ENCODE peak calls at places on chromosomes 12 and 14, in five cellular contexts. R is cardiac fibroblast, I is SK-N-SH, S is endothelial cell, M is AG10803. Z is an unnamed sample.

GRCh38 chr12:26701604-26702215 is 131.3 kb downstream of the ITPR2 start:
- DNase-seq in S (no peak), I (peak; percentile 19), M (peak; percentile 66), R (peak; percentile 73), Z (no peak)

GRCh38 chr12:123829561-123829960 is 67.5 kb downstream of the DNAH10 start:
- DNase-seq in S (no peak), R (no peak), M (no peak), I (no peak), Z (no peak)

GRCh38 chr14:104171948-104172347 is 33.6 kb downstream of the KIF26A start:
- DNase-seq in R (no peak), M (no peak), I (no peak), S (no peak), Z (no peak)

GRCh38 chr14:87049886-87050820 is 942.8 kb downstream of the GALC start:
- DNase-seq in M (peak; percentile 39), S (peak; percentile 64), R (peak; percentile 19), I (peak; percentile 14), Z (peak; percentile 69)

GRCh38 chr12:65300679-65301349 is 22.3 kb downstream of the MSRB3 start:
- DNase-seq in S (peak; percentile 40), I (no peak), M (peak; percentile 13), R (no peak), Z (peak; percentile 69)

GRCh38 chr14:61355892-61356325 is 34.5 kb downstream of the PRKCH start:
- DNase-seq in M (peak; percentile 17), S (peak; percentile 60), R (peak; percentile 88), I (no peak), Z (peak; percentile 85)

GRCh38 chr14:20460458-20461229 is 590 bp downstream of the PIP4P1 start:
- DNase-seq in I (no peak), M (no peak), S (no peak), R (no peak), Z (peak; percentile 63)

GRCh38 chr12:22268973-22269372 is 65.5 kb downstream of the ST8SIA1 start:
- DNase-seq in S (no peak), M (peak; percentile 29), R (peak; percentile 33), I (no peak), Z (no peak)

GRCh38 chr14:89378119-89378518 is 38.9 kb downstream of the FOXN3 start:
- DNase-seq in M (no peak), R (no peak), S (no peak), I (no peak), Z (no peak)

GRCh38 chr12:20274008-20274407 is 94.3 kb upstream of the PDE3A start:
- DNase-seq in I (no peak), R (no peak), S (no peak), M (no peak), Z (no peak)

GRCh38 chr14:93720981-93721483 is 67.3 kb downstream of the PRIMA1 start:
- DNase-seq in I (no peak), R (no peak), S (no peak), M (no peak), Z (no peak)

GRCh38 chr14:30657606-30658163 is 35.6 kb downstream of the SCFD1 start:
- DNase-seq in S (no peak), M (peak; percentile 11), I (no peak), R (peak; percentile 25), Z (no peak)

GRCh38 chr12:31118347-31118830 is 44.7 kb downstream of the DDX11 start:
- DNase-seq in I (peak; percentile 72), S (no peak), R (peak; percentile 2), M (no peak), Z (no peak)

GRCh38 chr12:104670439-104671406 is 214.0 kb downstream of the CHST11 start:
- DNase-seq in I (no peak), R (no peak), M (no peak), S (no peak), Z (peak; percentile 29)

GRCh38 chr12:91406920-91407341 is 224.3 kb upstream of the DCN start:
- DNase-seq in R (peak; percentile 5), I (no peak), S (no peak), M (peak; percentile 1), Z (peak; percentile 77)

GRCh38 chr14:77674931-77675330 is 32.9 kb downstream of the ALKBH1 start:
- DNase-seq in S (no peak), I (no peak), R (no peak), M (no peak), Z (no peak)

GRCh38 chr12:93011100-93011499 is 82.0 kb upstream of the EEA1 start:
- DNase-seq in R (no peak), I (no peak), S (no peak), M (no peak), Z (peak; percentile 69)

GRCh38 chr14:75182820-75183219 is 6.4 kb upstream of the TMED10 start:
- DNase-seq in S (no peak), R (peak; percentile 92), I (no peak), M (peak; percentile 87), Z (no peak)

GRCh38 chr14:25006961-25007795 is 42.8 kb downstream of the STXBP6 start:
- DNase-seq in M (peak; percentile 91), R (peak; percentile 89), I (no peak), S (no peak), Z (peak; percentile 37)

GRCh38 chr12:55957106-55957859 is 8.6 kb downstream of the PMEL start:
- DNase-seq in R (no peak), I (no peak), M (no peak), S (no peak), Z (peak; percentile 53)

GRCh38 chr12:124746649-124747425 is 116.8 kb downstream of the SCARB1 start:
- DNase-seq in R (no peak), M (no peak), I (no peak), S (no peak), Z (peak; percentile 22)

GRCh38 chr12:131159660-131160059 is 206.0 kb downstream of the ADGRD1 start:
- DNase-seq in M (no peak), R (no peak), S (no peak), I (no peak), Z (no peak)

GRCh38 chr12:108668532-108668931 is 34.8 kb upstream of the SELPLG start:
- DNase-seq in I (no peak), M (peak; percentile 66), R (peak; percentile 64), S (no peak), Z (no peak)

GRCh38 chr14:93941293-93941910 is 14.3 kb downstream of the FAM181A start:
- DNase-seq in S (no peak), M (peak; percentile 22), R (peak; percentile 53), I (no peak), Z (peak; percentile 54)

GRCh38 chr14:68662395-68662794 is 130.5 kb downstream of the ZFP36L1 start:
- DNase-seq in I (no peak), S (no peak), M (peak; percentile 48), R (no peak), Z (no peak)

GRCh38 chr14:104152686-104153398 is 14.5 kb downstream of the KIF26A start:
- DNase-seq in I (no peak), M (no peak), S (no peak), R (no peak), Z (no peak)

GRCh38 chr12:44053550-44054243 is 217.8 kb downstream of the TMEM117 start:
- DNase-seq in S (no peak), R (peak; percentile 93), I (no peak), M (peak; percentile 71), Z (no peak)

GRCh38 chr12:54725233-54725843 is 77.2 kb upstream of the DCD start:
- DNase-seq in I (no peak), S (peak; percentile 46), R (peak; percentile 30), M (peak; percentile 6), Z (peak; percentile 23)

DNA sequence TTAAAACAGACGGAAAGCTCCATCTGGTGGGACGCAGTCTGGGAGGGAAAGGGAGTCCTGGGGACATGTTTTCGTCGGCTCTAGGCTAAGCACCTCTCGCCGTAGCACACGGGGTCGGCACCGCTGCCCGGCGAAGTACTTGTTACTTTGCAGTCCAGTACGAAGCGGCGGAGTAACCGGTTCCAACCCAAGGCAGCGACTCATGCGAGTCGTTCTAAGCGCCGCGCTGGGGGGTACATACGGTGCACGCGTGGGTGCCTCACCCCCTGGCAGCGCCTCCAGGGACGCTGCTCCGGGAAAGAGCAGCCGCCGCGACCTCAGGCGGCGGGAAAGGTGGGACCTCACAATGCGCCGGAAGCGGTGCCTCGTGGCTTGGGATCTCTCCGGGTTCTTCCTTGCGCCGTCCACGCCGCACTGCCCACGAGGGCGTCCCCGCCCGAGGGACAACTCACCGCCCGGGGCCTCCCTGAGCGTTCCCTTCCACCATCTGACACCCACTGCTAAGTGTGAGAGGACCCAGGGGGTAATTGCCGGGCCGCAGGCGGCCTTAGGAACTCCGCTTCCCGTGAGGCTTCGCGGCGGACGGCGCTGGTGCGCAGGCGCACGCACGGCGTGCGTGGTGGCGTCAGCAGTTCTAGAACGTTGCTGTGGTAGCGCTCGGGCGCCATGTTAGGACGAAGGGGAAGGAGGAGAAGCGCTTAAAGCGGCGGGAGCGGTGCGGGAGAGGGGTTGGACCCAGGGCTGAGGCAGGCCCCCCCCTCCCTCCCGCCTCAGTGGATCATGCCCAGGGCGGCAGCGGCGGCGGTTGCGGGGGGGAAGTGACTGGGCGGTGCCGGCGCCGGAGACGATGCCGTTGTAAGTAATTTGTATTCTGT is at the start of gene PAPOLA:
- DNase-seq in M (peak; percentile 93), R (peak; percentile 97), S (peak; percentile 92), I (peak; percentile 93), Z (peak; percentile 94)
- TF ChIP-seq CTCF in M (peak; percentile 12), R (peak; percentile 21), S (no peak), I (peak; percentile 21), Z (no peak)

GRCh38 chr12:39906237-39906636 is 199.6 kb downstream of the SLC2A13 start:
- DNase-seq in M (no peak), S (no peak), I (no peak), R (no peak), Z (no peak)
- TF ChIP-seq CTCF in M (no peak), S (no peak), I (no peak), R (no peak), Z (no peak)

DNA sequence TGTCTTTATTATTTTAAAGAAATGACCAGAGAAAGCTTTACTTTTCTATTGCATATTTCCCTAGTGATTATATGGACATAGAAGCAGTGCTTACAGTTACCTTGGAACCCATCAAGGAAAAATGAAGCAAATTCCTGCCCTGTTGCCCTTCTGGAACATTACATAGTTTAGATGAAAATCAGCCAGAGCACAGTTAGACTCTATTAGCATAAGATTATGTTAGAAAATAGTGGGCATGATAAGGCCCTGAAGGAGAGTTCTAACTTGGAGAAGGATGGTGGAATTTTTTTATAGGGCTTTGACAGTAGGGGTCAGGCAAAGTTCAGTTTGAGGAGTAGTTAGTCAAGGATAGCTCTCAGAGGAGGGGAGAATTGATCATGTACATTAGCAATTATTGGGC is 74.3 kb downstream of the FUT8 start:
- DNase-seq in R (no peak), M (no peak), I (no peak), S (no peak), Z (no peak)
- TF ChIP-seq CTCF in R (no peak), M (no peak), I (no peak), S (no peak), Z (no peak)

GRCh38 chr14:83162351-83162929 is 1628.8 kb upstream of the SEL1L start:
- DNase-seq in S (no peak), I (no peak), R (no peak), M (no peak), Z (no peak)

GRCh38 chr14:83164016-83164415 is 1630.4 kb upstream of the SEL1L start:
- DNase-seq in M (peak; percentile 73), S (no peak), I (no peak), R (no peak), Z (no peak)

GRCh38 chr14:83164591-83164990 is 1630.9 kb upstream of the SEL1L start:
- DNase-seq in I (no peak), M (no peak), S (no peak), R (no peak), Z (no peak)

DNA sequence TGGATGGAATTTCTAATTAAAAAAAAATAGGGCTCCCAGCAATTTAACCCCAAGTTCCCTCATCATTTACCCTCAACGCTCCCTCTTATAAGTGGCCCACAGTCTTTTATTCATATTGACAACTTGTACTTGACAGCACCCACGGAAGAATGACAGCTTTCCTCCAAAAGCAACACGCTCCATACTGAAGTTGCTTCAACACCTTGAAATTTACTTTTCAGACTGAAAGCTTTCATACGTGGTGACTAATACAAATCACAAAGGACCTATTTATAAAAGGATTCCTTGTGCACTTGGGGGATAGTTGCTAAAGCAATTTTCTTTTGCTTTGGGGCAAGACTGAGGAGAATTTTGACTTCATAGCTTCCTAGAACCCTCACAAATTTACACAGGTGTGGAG is 1629.4 kb upstream of the SEL1L start:
- DNase-seq in M (no peak), S (no peak), R (no peak), I (no peak), Z (no peak)
- TF ChIP-seq CTCF in M (no peak), S (no peak), R (no peak), I (no peak), Z (no peak)

Z was measured in Calu3.